ENCODE peak calls at places on chromosome 15, in four cellular contexts. One of them, this sample, is unnamed.

GRCh38 chr15:79046691-79047404 is 43.7 kb downstream of the RASGRF1 start:
- DNase-seq in K562: no peak
- DNase-seq in GM12878: no peak
- DNase-seq in HL-60: no peak
- DNase-seq in this sample: no peak

GRCh38 chr15:80595391-80595790 is 99.7 kb upstream of the ABHD17C start:
- DNase-seq in K562: no peak
- DNase-seq in GM12878: no peak
- DNase-seq in HL-60: no peak
- DNase-seq in this sample: no peak

GRCh38 chr15:96264351-96264798 is 66.1 kb upstream of the NR2F2 start:
- DNase-seq in HL-60: no peak
- DNase-seq in GM12878: no peak
- DNase-seq in K562: peak
- DNase-seq in this sample: no peak

GRCh38 chr15:90496791-90497190 is 32.9 kb upstream of the CRTC3 start:
- DNase-seq in K562: no peak
- DNase-seq in GM12878: no peak
- DNase-seq in HL-60: no peak
- DNase-seq in this sample: no peak

GRCh38 chr15:65311760-65312159 is 7.3 kb downstream of the RNU5B-1 start:
- DNase-seq in K562: no peak
- DNase-seq in HL-60: no peak
- DNase-seq in GM12878: no peak
- DNase-seq in this sample: no peak

GRCh38 chr15:41501961-41502786 is 8.5 kb downstream of the ITPKA start:
- DNase-seq in HL-60: no peak
- DNase-seq in GM12878: no peak
- DNase-seq in K562: no peak
- DNase-seq in this sample: peak

GRCh38 chr15:85618956-85619491 is 175.7 kb downstream of the KLHL25 start:
- DNase-seq in K562: no peak
- DNase-seq in GM12878: no peak
- DNase-seq in HL-60: peak
- DNase-seq in this sample: no peak

GRCh38 chr15:42385206-42385979 is 26.1 kb downstream of the CAPN3 start:
- DNase-seq in HL-60: peak
- DNase-seq in GM12878: no peak
- DNase-seq in K562: peak
- DNase-seq in this sample: no peak

GRCh38 chr15:40743921-40744809 is 10.9 kb downstream of the RMDN3 start:
- DNase-seq in HL-60: peak
- DNase-seq in K562: peak
- DNase-seq in GM12878: no peak
- DNase-seq in this sample: no peak

GRCh38 chr15:40161693-40162401 is 978 bp downstream of the BUB1B start:
- DNase-seq in K562: peak
- DNase-seq in GM12878: no peak
- DNase-seq in HL-60: no peak
- DNase-seq in this sample: no peak

GRCh38 chr15:65096481-65097385 is 18.3 kb downstream of the UBAP1L start:
- DNase-seq in K562: no peak
- DNase-seq in HL-60: no peak
- DNase-seq in GM12878: no peak
- DNase-seq in this sample: no peak

GRCh38 chr15:59918994-59919951 is 84.8 kb upstream of the FOXB1 start:
- DNase-seq in K562: no peak
- DNase-seq in HL-60: no peak
- DNase-seq in GM12878: peak
- DNase-seq in this sample: peak

GRCh38 chr15:71804226-71804625 is 6.1 kb upstream of the NR2E3 start:
- DNase-seq in GM12878: no peak
- DNase-seq in HL-60: no peak
- DNase-seq in K562: no peak
- DNase-seq in this sample: no peak

GRCh38 chr15:29970402-29970695 is 112.4 kb upstream of the GOLGA8J start:
- DNase-seq in GM12878: no peak
- DNase-seq in HL-60: no peak
- DNase-seq in K562: no peak
- DNase-seq in this sample: no peak

GRCh38 chr15:44537728-44538240 is 837 bp downstream of the EIF3J start:
- DNase-seq in HL-60: no peak
- DNase-seq in GM12878: no peak
- DNase-seq in K562: peak
- DNase-seq in this sample: no peak

GRCh38 chr15:101433396-101433795 is 56.1 kb downstream of the PCSK6 start:
- DNase-seq in K562: no peak
- DNase-seq in HL-60: no peak
- DNase-seq in GM12878: no peak
- DNase-seq in this sample: no peak

GRCh38 chr15:31383150-31383549 is 56.5 kb downstream of the KLF13 start:
- DNase-seq in HL-60: no peak
- DNase-seq in GM12878: no peak
- DNase-seq in K562: no peak
- DNase-seq in this sample: no peak

GRCh38 chr15:70653426-70653825 is 109.9 kb downstream of the UACA start:
- DNase-seq in GM12878: no peak
- DNase-seq in HL-60: no peak
- DNase-seq in K562: no peak
- DNase-seq in this sample: no peak

GRCh38 chr15:65156692-65157091 is 23.1 kb upstream of the PDCD7 start:
- DNase-seq in HL-60: no peak
- DNase-seq in K562: peak
- DNase-seq in GM12878: no peak
- DNase-seq in this sample: no peak

GRCh38 chr15:96374494-96374893 is 44.0 kb downstream of the NR2F2 start:
- DNase-seq in K562: no peak
- DNase-seq in GM12878: no peak
- DNase-seq in HL-60: no peak
- DNase-seq in this sample: no peak

GRCh38 chr15:97124790-97125189 is 794.3 kb downstream of the NR2F2 start:
- DNase-seq in GM12878: no peak
- DNase-seq in HL-60: no peak
- DNase-seq in K562: no peak
- DNase-seq in this sample: no peak

GRCh38 chr15:34436126-34436955 is 1.3 kb downstream of the GOLGA8A start:
- DNase-seq in GM12878: no peak
- DNase-seq in HL-60: no peak
- DNase-seq in K562: peak
- DNase-seq in this sample: peak

GRCh38 chr15:62889734-62890505 is 152.6 kb upstream of the TPM1 start:
- DNase-seq in GM12878: no peak
- DNase-seq in K562: no peak
- DNase-seq in HL-60: no peak
- DNase-seq in this sample: no peak

GRCh38 chr15:69734699-69735098 is 282.1 kb downstream of the RPLP1 start:
- DNase-seq in K562: no peak
- DNase-seq in GM12878: no peak
- DNase-seq in HL-60: no peak
- DNase-seq in this sample: no peak

GRCh38 chr15:71136159-71137137 is 21.2 kb downstream of the THSD4 start:
- DNase-seq in HL-60: no peak
- DNase-seq in GM12878: no peak
- DNase-seq in K562: no peak
- DNase-seq in this sample: no peak

GRCh38 chr15:65318870-65319356 is 14.4 kb downstream of the RNU5B-1 start:
- DNase-seq in HL-60: peak
- DNase-seq in GM12878: no peak
- DNase-seq in K562: peak
- DNase-seq in this sample: peak

GRCh38 chr15:61228025-61228901 is 839 bp downstream of the RORA start:
- DNase-seq in K562: no peak
- DNase-seq in GM12878: no peak
- DNase-seq in HL-60: no peak
- DNase-seq in this sample: no peak

GRCh38 chr15:79093352-79093935 is 2.9 kb upstream of the RASGRF1 start:
- DNase-seq in GM12878: no peak
- DNase-seq in HL-60: no peak
- DNase-seq in K562: no peak
- DNase-seq in this sample: no peak

GRCh38 chr15:80402339-80402738 is 1.8 kb upstream of the ARNT2 start:
- DNase-seq in HL-60: no peak
- DNase-seq in K562: no peak
- DNase-seq in GM12878: no peak
- DNase-seq in this sample: no peak

GRCh38 chr15:25712192-25712960 is 150.8 kb downstream of the ATP10A start:
- DNase-seq in K562: no peak
- DNase-seq in HL-60: no peak
- DNase-seq in GM12878: no peak
- DNase-seq in this sample: no peak

GRCh38 chr15:60695713-60696522 is 217.0 kb upstream of the ICE2 start:
- DNase-seq in HL-60: no peak
- DNase-seq in K562: no peak
- DNase-seq in GM12878: no peak
- DNase-seq in this sample: no peak

GRCh38 chr15:34725565-34725964 is 29.2 kb downstream of the GJD2 start:
- DNase-seq in GM12878: no peak
- DNase-seq in HL-60: no peak
- DNase-seq in K562: no peak
- DNase-seq in this sample: no peak

GRCh38 chr15:96126859-96127258 is 203.6 kb upstream of the NR2F2 start:
- DNase-seq in K562: no peak
- DNase-seq in GM12878: no peak
- DNase-seq in HL-60: no peak
- DNase-seq in this sample: no peak

GRCh38 chr15:46703871-46704637 is 1013.3 kb upstream of the SEMA6D start:
- DNase-seq in HL-60: no peak
- DNase-seq in GM12878: peak
- DNase-seq in K562: no peak
- DNase-seq in this sample: no peak

GRCh38 chr15:75420698-75421097 is 30.8 kb downstream of the SIN3A start:
- DNase-seq in GM12878: no peak
- DNase-seq in K562: no peak
- DNase-seq in HL-60: no peak
- DNase-seq in this sample: no peak
- TF ChIP-seq SPI1 in GM12878: no peak
- TF ChIP-seq SPI1 in K562: no peak
- TF ChIP-seq SPI1 in HL-60: no peak
- TF ChIP-seq SPI1 in this sample: no peak

GRCh38 chr15:91561371-91562100 is 292.0 kb upstream of the SLCO3A1 start:
- DNase-seq in GM12878: no peak
- DNase-seq in K562: no peak
- DNase-seq in HL-60: no peak
- DNase-seq in this sample: no peak
- TF ChIP-seq SPI1 in GM12878: no peak
- TF ChIP-seq SPI1 in K562: no peak
- TF ChIP-seq SPI1 in HL-60: no peak
- TF ChIP-seq SPI1 in this sample: no peak

GRCh38 chr15:51936119-51936478 is 35.5 kb downstream of the LEO1 start:
- DNase-seq in HL-60: no peak
- DNase-seq in GM12878: no peak
- DNase-seq in K562: peak
- DNase-seq in this sample: no peak
- TF ChIP-seq SPI1 in HL-60: no peak
- TF ChIP-seq SPI1 in GM12878: no peak
- TF ChIP-seq SPI1 in K562: no peak
- TF ChIP-seq SPI1 in this sample: no peak

DNA sequence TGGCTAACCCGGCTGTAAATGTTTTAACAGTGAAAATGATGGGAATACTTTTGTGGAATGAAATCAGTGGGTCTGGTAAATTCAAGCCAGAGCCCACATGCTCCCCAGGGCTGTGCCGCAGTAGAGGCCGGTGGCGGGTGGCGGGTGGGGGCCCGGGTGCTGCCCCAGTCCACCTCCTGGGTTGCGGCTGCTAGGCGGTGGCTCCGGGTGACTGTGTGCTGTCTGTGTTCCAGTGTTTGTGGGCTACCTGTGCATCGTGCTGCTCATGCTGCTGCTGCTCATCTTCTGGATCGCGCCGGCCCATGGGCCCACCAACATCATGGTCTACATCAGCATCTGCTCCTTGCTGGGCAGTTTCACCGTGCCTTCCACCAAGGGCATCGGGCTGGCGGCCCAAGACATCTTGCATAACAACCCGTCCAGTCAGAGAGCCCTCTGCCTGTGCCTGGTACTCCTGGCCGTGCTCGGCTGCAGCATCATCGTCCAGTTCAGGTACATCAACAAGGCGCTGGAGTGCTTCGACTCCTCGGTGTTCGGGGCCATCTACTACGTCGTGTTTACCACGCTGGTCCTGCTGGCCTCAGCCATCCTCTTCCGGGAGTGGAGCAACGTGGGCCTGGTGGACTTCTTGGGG is 14.9 kb upstream of the NIPA2 start:
- DNase-seq in HL-60: no peak
- DNase-seq in GM12878: no peak
- DNase-seq in K562: no peak
- DNase-seq in this sample: no peak
- TF ChIP-seq SPI1 in HL-60: no peak
- TF ChIP-seq SPI1 in GM12878: no peak
- TF ChIP-seq SPI1 in K562: no peak
- TF ChIP-seq SPI1 in this sample: no peak

GRCh38 chr15:66673410-66674322 is 28.4 kb upstream of the SMAD6 start:
- DNase-seq in HL-60: no peak
- DNase-seq in K562: peak
- DNase-seq in GM12878: no peak
- DNase-seq in this sample: no peak
- TF ChIP-seq SPI1 in HL-60: no peak
- TF ChIP-seq SPI1 in K562: no peak
- TF ChIP-seq SPI1 in GM12878: no peak
- TF ChIP-seq SPI1 in this sample: no peak

GRCh38 chr15:83087535-83087934 is 19.9 kb upstream of the TM6SF1 start:
- DNase-seq in K562: no peak
- DNase-seq in GM12878: no peak
- DNase-seq in HL-60: no peak
- DNase-seq in this sample: no peak
- TF ChIP-seq SPI1 in K562: no peak
- TF ChIP-seq SPI1 in GM12878: no peak
- TF ChIP-seq SPI1 in HL-60: no peak
- TF ChIP-seq SPI1 in this sample: no peak

DNA sequence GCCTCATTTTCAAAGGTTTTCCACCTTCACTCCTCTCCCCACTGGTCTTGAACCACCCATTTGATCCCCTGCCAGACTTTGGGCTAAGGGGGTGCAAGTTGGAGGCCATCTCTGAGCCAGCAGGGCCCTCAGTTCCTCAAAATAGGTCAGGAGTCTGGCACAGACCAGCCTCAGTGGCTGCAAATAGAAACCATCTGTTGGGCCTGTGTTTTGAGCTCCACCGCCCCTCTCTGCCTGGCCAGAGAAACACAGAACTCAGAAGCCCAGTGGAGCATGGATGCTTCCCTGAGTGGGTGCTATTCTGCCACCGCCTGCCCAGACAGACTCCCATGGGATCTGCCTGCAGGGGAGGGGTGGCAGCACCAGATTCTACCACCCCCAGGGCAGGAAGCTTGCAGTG is 56.3 kb downstream of the CORO2B start:
- DNase-seq in GM12878: no peak
- DNase-seq in K562: no peak
- DNase-seq in HL-60: no peak
- DNase-seq in this sample: no peak
- TF ChIP-seq SPI1 in GM12878: no peak
- TF ChIP-seq SPI1 in K562: no peak
- TF ChIP-seq SPI1 in HL-60: no peak
- TF ChIP-seq SPI1 in this sample: no peak

GRCh38 chr15:75347222-75348033 is 589 bp downstream of the NEIL1 start:
- DNase-seq in HL-60: no peak
- DNase-seq in GM12878: no peak
- DNase-seq in K562: peak
- DNase-seq in this sample: peak
- TF ChIP-seq SPI1 in HL-60: no peak
- TF ChIP-seq SPI1 in GM12878: no peak
- TF ChIP-seq SPI1 in K562: no peak
- TF ChIP-seq SPI1 in this sample: no peak

GRCh38 chr15:49187537-49188245 is 17.6 kb downstream of the GALK2 start:
- DNase-seq in HL-60: no peak
- DNase-seq in GM12878: no peak
- DNase-seq in K562: no peak
- DNase-seq in this sample: no peak
- TF ChIP-seq SPI1 in HL-60: no peak
- TF ChIP-seq SPI1 in GM12878: no peak
- TF ChIP-seq SPI1 in K562: no peak
- TF ChIP-seq SPI1 in this sample: no peak